ENCODE peak calls at places on chromosomes 3 and 15, in four cellular contexts. G is psoas muscle, K is left lung, D is upper lobe of right lung. P is an unnamed sample. For H3K27me3 and H3K36me3, the result is how much of the 10 kb centered on the place peaks cover.

GRCh38 chr3:182959474-182960350 is 20.6 kb downstream of the DCUN1D1 start:
- DNase-seq in G (no peak), D (no peak), K (no peak), P (no peak)

GRCh38 chr15:95286316-95286880 is 1044.1 kb upstream of the NR2F2 start:
- DNase-seq in K (no peak), G (no peak), D (no peak), P (no peak)

GRCh38 chr3:49412632-49413337 is 562 bp downstream of the TCTA start:
- DNase-seq in D (no peak), K (no peak), G (peak), P (no peak)

GRCh38 chr3:133868166-133868565 is 27.5 kb downstream of the RAB6B start:
- DNase-seq in K (no peak), D (peak), G (no peak), P (no peak)

GRCh38 chr3:112585782-112586181 is 23.9 kb downstream of the SLC35A5 start:
- DNase-seq in D (no peak), G (no peak), K (no peak), P (no peak)

GRCh38 chr3:113165841-113166240 is 45.5 kb upstream of the BOC start:
- DNase-seq in G (no peak), D (no peak), K (no peak), P (no peak)

GRCh38 chr15:91291673-91292072 is 191.6 kb downstream of the SV2B start:
- DNase-seq in G (no peak), K (no peak), D (no peak), P (no peak)

GRCh38 chr3:14533457-14533958 is 6.6 kb downstream of the GRIP2 start:
- DNase-seq in G (peak), D (no peak), K (peak), P (no peak)

GRCh38 chr15:70101459-70102113 is 3.9 kb upstream of the TLE3 start:
- DNase-seq in G (peak), D (no peak), K (no peak), P (no peak)

GRCh38 chr15:59237854-59238252 is 31.2 kb downstream of the LDHAL6B start:
- DNase-seq in K (no peak), D (no peak), G (no peak), P (peak)

GRCh38 chr15:60901647-60902046 is 327.5 kb downstream of the RORA start:
- DNase-seq in K (no peak), G (no peak), D (no peak), P (peak)

GRCh38 chr3:124083990-124084389 is 92.1 kb upstream of the ROPN1 start:
- DNase-seq in D (no peak), K (no peak), G (no peak), P (no peak)

GRCh38 chr3:132001036-132001435 is 33.8 kb downstream of the CPNE4 start:
- DNase-seq in G (no peak), K (no peak), D (no peak), P (no peak)

GRCh38 chr3:157127831-157128767 is 31.8 kb downstream of the CCNL1 start:
- DNase-seq in K (no peak), G (peak), D (peak), P (no peak)

GRCh38 chr3:143237036-143237688 is 117.6 kb downstream of the CHST2 start:
- DNase-seq in K (no peak), G (no peak), D (no peak), P (no peak)

GRCh38 chr3:100080573-100080972 is 33.7 kb downstream of the FILIP1L start:
- DNase-seq in G (no peak), K (no peak), D (no peak), P (no peak)

GRCh38 chr3:124995460-124995994 is 60.3 kb downstream of the HEG1 start:
- DNase-seq in K (no peak), G (peak), D (no peak), P (no peak)

GRCh38 chr3:69086133-69086722 is 1.5 kb downstream of the ARL6IP5 start:
- DNase-seq in G (peak), D (peak), K (peak), P (no peak)

GRCh38 chr3:183253961-183254815 is 1.1 kb downstream of the B3GNT5 start:
- DNase-seq in K (peak), D (peak), G (peak), P (peak)

GRCh38 chr3:194102436-194102835 is 33.5 kb upstream of the HES1 start:
- DNase-seq in D (no peak), G (no peak), K (no peak), P (no peak)
- H3K27me3 ChIP-seq in D (under half), G (under half), K (under half), P (under half)

GRCh38 chr3:12956316-12956660 is 114.9 kb upstream of the RPL32 start:
- DNase-seq in D (no peak), K (peak), G (no peak), P (no peak)

GRCh38 chr3:12954180-12954579 is 112.8 kb upstream of the RPL32 start:
- DNase-seq in K (peak), D (no peak), G (peak), P (no peak)

GRCh38 chr3:12954891-12955650 is 113.7 kb upstream of the RPL32 start:
- DNase-seq in D (peak), G (peak), K (peak), P (no peak)

GRCh38 chr3:12957334-12957733 is 115.9 kb downstream of the IQSEC1 start:
- DNase-seq in K (peak), G (peak), D (no peak), P (no peak)

GRCh38 chr3:12955651-12956315 is 114.4 kb upstream of the RPL32 start:
- DNase-seq in G (peak), D (no peak), K (peak), P (no peak)
- H3K36me3 ChIP-seq in G (under half), D (under half), K (under half), P (under half)

GRCh38 chr3:36814776-36815175 is 50.4 kb upstream of the DCLK3 start:
- DNase-seq in D (no peak), K (no peak), G (no peak), P (no peak)
- TF ChIP-seq CTCF in D (no peak), K (no peak), G (no peak), P (no peak)

GRCh38 chr3:10994311-10994710 is 1.8 kb downstream of the SLC6A1 start:
- DNase-seq in K (no peak), G (no peak), D (no peak), P (no peak)

GRCh38 chr3:10995871-10996270 is 3.3 kb downstream of the SLC6A1 start:
- DNase-seq in K (no peak), G (no peak), D (no peak), P (no peak)

GRCh38 chr3:10997196-10997595 is 4.6 kb downstream of the SLC6A1 start:
- DNase-seq in K (no peak), G (no peak), D (no peak), P (no peak)

GRCh38 chr3:10998542-10998941 is 6.0 kb downstream of the SLC6A1 start:
- DNase-seq in K (no peak), D (no peak), G (no peak), P (no peak)

GRCh38 chr3:10996345-10997050 is 4.0 kb downstream of the SLC6A1 start:
- DNase-seq in G (no peak), D (no peak), K (no peak), P (no peak)
- H3K27me3 ChIP-seq in G (under half), D (under half), K (half or more), P (under half)

GRCh38 chr15:42974202-42974862 is 53.8 kb upstream of the TTBK2 start:
- DNase-seq in K (no peak), G (no peak), D (no peak), P (no peak)

GRCh38 chr15:42973114-42973513 is 52.5 kb upstream of the TTBK2 start:
- DNase-seq in D (no peak), K (no peak), G (no peak), P (no peak)

GRCh38 chr15:42971830-42972229 is 51.3 kb upstream of the TTBK2 start:
- DNase-seq in G (no peak), K (no peak), D (no peak), P (no peak)
- H3K36me3 ChIP-seq in G (half or more), K (under half), D (half or more), P (under half)

GRCh38 chr3:47008258-47008671 is 28.8 kb downstream of the NBEAL2 start:
- DNase-seq in G (peak), D (peak), K (peak), P (no peak)

GRCh38 chr3:47010910-47011309 is 31.4 kb downstream of the NBEAL2 start:
- DNase-seq in G (no peak), K (no peak), D (no peak), P (no peak)

GRCh38 chr3:47010050-47010712 is 30.7 kb downstream of the NBEAL2 start:
- DNase-seq in K (peak), G (no peak), D (peak), P (no peak)

GRCh38 chr3:47008851-47009224 is 29.4 kb downstream of the NBEAL2 start:
- DNase-seq in K (no peak), G (no peak), D (no peak), P (no peak)

GRCh38 chr3:47009225-47010049 is 30.0 kb downstream of the NBEAL2 start:
- DNase-seq in G (peak), D (peak), K (peak), P (peak)
- TF ChIP-seq CTCF in G (no peak), D (no peak), K (no peak), P (no peak)

DNA sequence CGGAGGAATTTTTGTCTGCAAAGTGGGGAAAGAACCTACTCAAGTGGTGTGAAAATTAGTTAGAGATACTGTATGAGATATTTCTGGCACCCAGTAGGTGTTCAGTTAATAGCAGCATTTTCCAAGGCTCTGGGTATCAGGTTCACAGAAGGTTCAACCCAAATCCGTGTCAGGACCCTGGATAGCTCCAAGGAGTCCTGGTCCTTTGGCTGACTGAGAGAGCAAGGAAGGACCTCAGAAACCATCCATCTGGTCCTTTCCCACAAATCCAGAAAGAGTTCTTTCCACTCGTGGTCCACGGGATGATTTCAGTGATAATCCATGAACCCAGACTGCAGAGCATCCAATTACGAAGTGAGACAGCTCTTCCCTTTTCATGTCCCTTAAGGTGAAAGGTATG is 51.4 kb downstream of the SLC6A11 start:
- DNase-seq in G (no peak), K (no peak), D (no peak), P (no peak)
- H3K27me3 ChIP-seq in G (under half), K (under half), D (under half), P (under half)